ENCODE peak calls at places on chromosomes 5 and 9, in five cellular contexts. One of them, this sample, is unnamed.

GRCh38 chr5:34717426-34718327 is 61.5 kb downstream of the RAI14 start:
- DNase-seq in ovary: no peak
- DNase-seq in pancreas: no peak
- DNase-seq in A549: peak; percentile 47
- DNase-seq in K562: no peak
- DNase-seq in this sample: no peak

GRCh38 chr5:5981562-5981961 is 396.8 kb downstream of the MED10 start:
- DNase-seq in ovary: no peak
- DNase-seq in pancreas: no peak
- DNase-seq in A549: no peak
- DNase-seq in K562: no peak
- DNase-seq in this sample: no peak

GRCh38 chr5:58012801-58013315 is 447.0 kb downstream of the PLK2 start:
- DNase-seq in ovary: no peak
- DNase-seq in pancreas: no peak
- DNase-seq in A549: no peak
- DNase-seq in K562: no peak
- DNase-seq in this sample: no peak

GRCh38 chr5:157086751-157087359 is 22.0 kb downstream of the HAVCR2 start:
- DNase-seq in A549: no peak
- DNase-seq in pancreas: no peak
- DNase-seq in ovary: no peak
- DNase-seq in K562: no peak
- DNase-seq in this sample: no peak

GRCh38 chr9:110742741-110743371 is 74.3 kb downstream of the MUSK start:
- DNase-seq in K562: no peak
- DNase-seq in ovary: peak; percentile 13
- DNase-seq in pancreas: no peak
- DNase-seq in A549: no peak
- DNase-seq in this sample: no peak

GRCh38 chr5:157335534-157336422 is 69.9 kb downstream of the CYFIP2 start:
- DNase-seq in K562: no peak
- DNase-seq in A549: no peak
- DNase-seq in ovary: no peak
- DNase-seq in pancreas: no peak
- DNase-seq in this sample: no peak

GRCh38 chr9:89311346-89312153 is 555 bp downstream of the CKS2 start:
- DNase-seq in ovary: no peak
- DNase-seq in A549: no peak
- DNase-seq in pancreas: no peak
- DNase-seq in K562: peak; percentile 66
- DNase-seq in this sample: peak; percentile 74

GRCh38 chr5:145856285-145856818 is 16.5 kb downstream of the GRXCR2 start:
- DNase-seq in A549: no peak
- DNase-seq in ovary: peak; percentile 51
- DNase-seq in pancreas: peak; percentile 18
- DNase-seq in K562: no peak
- DNase-seq in this sample: peak; percentile 40

GRCh38 chr5:56123531-56124243 is 109.4 kb downstream of the ANKRD55 start:
- DNase-seq in A549: peak; percentile 99
- DNase-seq in ovary: peak; percentile 83
- DNase-seq in pancreas: peak; percentile 62
- DNase-seq in K562: peak; percentile 93
- DNase-seq in this sample: peak; percentile 27

GRCh38 chr9:37787059-37787458 is 2.2 kb upstream of the EXOSC3 start:
- DNase-seq in pancreas: no peak
- DNase-seq in ovary: no peak
- DNase-seq in K562: no peak
- DNase-seq in A549: no peak
- DNase-seq in this sample: no peak

GRCh38 chr5:60822285-60822556 is 21.8 kb downstream of the ELOVL7 start:
- DNase-seq in ovary: no peak
- DNase-seq in pancreas: no peak
- DNase-seq in A549: no peak
- DNase-seq in K562: no peak
- DNase-seq in this sample: no peak

GRCh38 chr5:66814146-66814991 is 218.2 kb downstream of the MAST4 start:
- DNase-seq in A549: peak; percentile 66
- DNase-seq in K562: peak; percentile 46
- DNase-seq in pancreas: no peak
- DNase-seq in ovary: no peak
- DNase-seq in this sample: no peak

GRCh38 chr5:56215019-56215830 is 17.9 kb downstream of the ANKRD55 start:
- DNase-seq in pancreas: no peak
- DNase-seq in K562: no peak
- DNase-seq in A549: no peak
- DNase-seq in ovary: no peak
- DNase-seq in this sample: no peak

GRCh38 chr5:115227281-115227680 is 35.4 kb downstream of the PGGT1B start:
- DNase-seq in pancreas: no peak
- DNase-seq in ovary: no peak
- DNase-seq in A549: no peak
- DNase-seq in K562: no peak
- DNase-seq in this sample: no peak

GRCh38 chr9:78133751-78134150 is 102.1 kb upstream of the CEP78 start:
- DNase-seq in A549: no peak
- DNase-seq in pancreas: no peak
- DNase-seq in ovary: no peak
- DNase-seq in K562: no peak
- DNase-seq in this sample: no peak

DNA sequence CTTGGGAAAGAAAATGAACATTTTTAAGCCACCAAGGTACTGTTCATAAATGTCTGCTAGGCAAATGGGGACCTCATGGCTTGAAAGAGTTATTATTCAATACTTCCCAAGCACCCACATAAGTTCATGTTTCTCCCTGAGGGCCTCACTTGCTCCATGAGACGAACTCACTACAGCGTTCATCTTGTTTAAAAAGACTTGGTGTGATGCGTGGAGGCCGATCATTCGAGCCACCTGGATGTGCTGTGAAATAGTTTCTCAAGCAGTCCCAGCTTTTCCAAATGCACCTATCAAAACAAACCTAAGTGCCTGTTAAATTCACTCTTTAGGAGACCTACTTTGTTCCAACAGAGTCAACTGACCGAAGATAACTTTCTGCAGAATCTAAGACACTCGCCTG is 103.2 kb downstream of the LHFPL2 start:
- DNase-seq in K562: no peak
- DNase-seq in A549: no peak
- DNase-seq in ovary: no peak
- DNase-seq in pancreas: no peak
- DNase-seq in this sample: no peak
- H3K4me1 ChIP-seq in K562: no peaks in the 10 kb centered on the region
- H3K4me1 ChIP-seq in A549: peaks cover 16% of the 10 kb centered on the region
- H3K4me1 ChIP-seq in ovary: peaks cover 21% of the 10 kb centered on the region
- H3K4me1 ChIP-seq in pancreas: no peaks in the 10 kb centered on the region
- H3K4me1 ChIP-seq in this sample: no peaks in the 10 kb centered on the region

GRCh38 chr5:1346627-1347440 is 1.9 kb upstream of the CLPTM1L start:
- DNase-seq in K562: no peak
- DNase-seq in A549: no peak
- DNase-seq in ovary: no peak
- DNase-seq in pancreas: no peak
- DNase-seq in this sample: no peak
- H3K4me1 ChIP-seq in K562: peaks cover 34% of the 10 kb centered on the region
- H3K4me1 ChIP-seq in A549: peaks cover 19% of the 10 kb centered on the region
- H3K4me1 ChIP-seq in ovary: peaks cover 9% of the 10 kb centered on the region
- H3K4me1 ChIP-seq in pancreas: peaks cover 8% of the 10 kb centered on the region
- H3K4me1 ChIP-seq in this sample: peaks cover 14% of the 10 kb centered on the region

DNA sequence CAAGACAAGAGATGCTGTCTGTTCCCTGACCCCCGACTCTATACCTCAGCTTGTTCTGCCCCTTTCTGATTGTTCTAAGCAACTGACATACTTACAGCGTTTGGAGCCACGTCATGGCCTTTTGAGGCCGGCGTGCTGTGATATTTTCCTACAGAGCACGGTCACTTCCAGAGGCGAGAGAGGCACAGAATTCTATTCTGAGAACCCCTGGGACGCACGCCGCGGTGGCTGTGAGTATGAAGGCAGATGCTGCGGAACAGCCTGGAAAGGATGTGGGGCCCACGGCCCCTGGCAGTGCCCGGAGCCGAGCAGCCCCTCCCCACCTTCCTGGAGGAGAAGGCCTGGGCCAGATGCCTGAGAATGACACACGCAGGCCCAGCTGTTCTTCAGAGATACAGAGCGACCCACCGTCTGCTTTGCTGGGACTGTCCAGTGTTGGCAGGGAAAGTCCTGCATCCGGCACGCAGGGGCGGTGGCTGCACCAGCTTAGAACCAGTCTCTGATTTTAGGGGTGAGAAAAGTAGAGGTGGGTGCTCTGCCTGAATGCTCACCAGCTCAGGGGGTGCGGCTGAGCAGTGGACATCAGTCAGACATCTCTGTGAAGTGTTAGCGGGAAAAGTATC is 116.6 kb upstream of the LPCAT1 start:
- DNase-seq in A549: no peak
- DNase-seq in pancreas: no peak
- DNase-seq in ovary: no peak
- DNase-seq in K562: no peak
- DNase-seq in this sample: no peak
- H3K4me1 ChIP-seq in A549: peaks cover 4% of the 10 kb centered on the region
- H3K4me1 ChIP-seq in pancreas: no peaks in the 10 kb centered on the region
- H3K4me1 ChIP-seq in ovary: peaks cover 2% of the 10 kb centered on the region
- H3K4me1 ChIP-seq in K562: peaks cover 44% of the 10 kb centered on the region
- H3K4me1 ChIP-seq in this sample: peaks cover 4% of the 10 kb centered on the region

GRCh38 chr5:95080026-95080425 is 204.9 kb downstream of the MCTP1 start:
- DNase-seq in K562: no peak
- DNase-seq in ovary: no peak
- DNase-seq in A549: no peak
- DNase-seq in pancreas: no peak
- DNase-seq in this sample: no peak
- H3K4me1 ChIP-seq in K562: no peaks in the 10 kb centered on the region
- H3K4me1 ChIP-seq in ovary: no peaks in the 10 kb centered on the region
- H3K4me1 ChIP-seq in A549: peaks cover 37% of the 10 kb centered on the region
- H3K4me1 ChIP-seq in pancreas: no peaks in the 10 kb centered on the region
- H3K4me1 ChIP-seq in this sample: no peaks in the 10 kb centered on the region

GRCh38 chr5:124643306-124643705 is 103.1 kb downstream of the ZNF608 start:
- DNase-seq in K562: no peak
- DNase-seq in pancreas: no peak
- DNase-seq in A549: no peak
- DNase-seq in ovary: no peak
- DNase-seq in this sample: no peak

GRCh38 chr5:124644582-124644981 is 101.9 kb downstream of the ZNF608 start:
- DNase-seq in A549: no peak
- DNase-seq in pancreas: no peak
- DNase-seq in ovary: no peak
- DNase-seq in K562: no peak
- DNase-seq in this sample: no peak

GRCh38 chr5:124642148-124642547 is 104.3 kb downstream of the ZNF608 start:
- DNase-seq in A549: no peak
- DNase-seq in ovary: no peak
- DNase-seq in K562: no peak
- DNase-seq in pancreas: no peak
- DNase-seq in this sample: no peak

GRCh38 chr5:124645396-124645795 is 101.0 kb downstream of the ZNF608 start:
- DNase-seq in pancreas: no peak
- DNase-seq in K562: no peak
- DNase-seq in ovary: no peak
- DNase-seq in A549: no peak
- DNase-seq in this sample: no peak

GRCh38 chr5:124644138-124644537 is 102.3 kb downstream of the ZNF608 start:
- DNase-seq in pancreas: no peak
- DNase-seq in A549: no peak
- DNase-seq in ovary: no peak
- DNase-seq in K562: peak; percentile 64
- DNase-seq in this sample: no peak
- H3K4me1 ChIP-seq in pancreas: peaks cover 11% of the 10 kb centered on the region
- H3K4me1 ChIP-seq in A549: peaks cover 14% of the 10 kb centered on the region
- H3K4me1 ChIP-seq in ovary: peaks cover 1% of the 10 kb centered on the region
- H3K4me1 ChIP-seq in K562: peaks cover 4% of the 10 kb centered on the region
- H3K4me1 ChIP-seq in this sample: peaks cover 5% of the 10 kb centered on the region

DNA sequence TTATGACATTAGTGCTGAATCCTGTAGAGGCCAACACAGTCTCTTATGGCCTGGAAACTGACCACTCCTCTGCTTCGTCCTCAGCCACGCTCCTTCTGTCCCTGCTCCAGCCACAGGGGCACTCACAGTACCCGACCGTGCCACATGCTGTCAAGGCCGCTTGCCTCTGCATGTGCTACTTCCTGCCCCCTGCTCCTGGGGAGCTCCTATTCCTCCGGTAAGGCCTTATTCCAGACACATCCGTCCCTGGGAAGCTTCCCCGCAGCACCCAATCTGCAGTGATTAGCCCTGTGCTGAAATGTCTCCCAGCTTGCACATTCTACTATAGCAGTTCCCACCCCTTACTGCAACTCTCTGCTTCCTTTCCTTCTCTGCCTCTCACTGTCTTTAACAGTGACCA is 187.5 kb downstream of the CRB2 start:
- DNase-seq in ovary: no peak
- DNase-seq in pancreas: no peak
- DNase-seq in A549: no peak
- DNase-seq in K562: no peak
- DNase-seq in this sample: no peak
- H3K4me1 ChIP-seq in ovary: no peaks in the 10 kb centered on the region
- H3K4me1 ChIP-seq in pancreas: no peaks in the 10 kb centered on the region
- H3K4me1 ChIP-seq in A549: no peaks in the 10 kb centered on the region
- H3K4me1 ChIP-seq in K562: no peaks in the 10 kb centered on the region
- H3K4me1 ChIP-seq in this sample: no peaks in the 10 kb centered on the region

GRCh38 chr9:114396558-114397218 is 8.9 kb upstream of the AKNA start:
- DNase-seq in ovary: peak; percentile 78
- DNase-seq in K562: no peak
- DNase-seq in pancreas: no peak
- DNase-seq in A549: peak; percentile 25
- DNase-seq in this sample: no peak
- H3K4me1 ChIP-seq in ovary: peaks cover 14% of the 10 kb centered on the region
- H3K4me1 ChIP-seq in K562: peaks cover 21% of the 10 kb centered on the region
- H3K4me1 ChIP-seq in pancreas: peaks cover 11% of the 10 kb centered on the region
- H3K4me1 ChIP-seq in A549: peaks cover 15% of the 10 kb centered on the region
- H3K4me1 ChIP-seq in this sample: peaks cover 61% of the 10 kb centered on the region

DNA sequence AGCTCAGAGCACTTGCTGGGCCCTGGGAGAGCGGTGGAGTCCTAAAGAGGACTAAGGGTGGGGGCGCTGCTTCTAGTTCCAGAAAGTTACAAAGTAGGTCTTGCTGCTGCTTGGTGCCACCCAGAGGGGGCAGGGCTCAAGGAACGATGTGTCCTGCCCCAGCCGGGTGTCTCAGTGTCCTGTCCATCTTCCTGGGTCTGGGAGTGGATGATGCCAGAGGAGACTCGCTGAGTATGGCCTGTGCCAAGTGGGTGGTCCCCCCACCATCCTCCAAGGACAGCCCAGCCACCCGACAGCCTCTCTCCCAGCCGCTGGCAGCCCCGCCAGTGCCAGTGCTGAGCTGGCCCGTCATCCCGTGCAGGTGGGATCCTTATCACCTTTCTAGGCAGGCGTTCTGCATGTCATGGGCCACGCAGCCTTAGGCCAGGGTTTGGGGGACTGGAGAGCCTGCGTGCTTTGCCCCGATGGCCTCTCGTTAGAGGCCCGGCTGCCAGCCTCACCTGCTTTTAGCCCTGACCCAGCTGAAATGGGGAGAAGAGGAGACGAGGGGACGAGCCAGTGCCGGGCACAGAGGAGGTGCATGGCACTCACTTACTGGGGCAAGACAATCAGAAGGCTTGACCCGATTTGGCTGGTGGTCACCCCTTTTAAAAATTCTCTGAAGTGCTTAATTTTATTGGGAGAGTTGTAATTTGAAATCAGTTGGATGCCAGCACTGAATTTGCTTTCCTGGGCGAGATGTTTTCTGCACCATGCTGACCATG is 5.6 kb downstream of the WNK2 start:
- DNase-seq in pancreas: no peak
- DNase-seq in K562: no peak
- DNase-seq in A549: no peak
- DNase-seq in ovary: no peak
- DNase-seq in this sample: no peak
- H3K4me1 ChIP-seq in pancreas: peaks cover 49% of the 10 kb centered on the region
- H3K4me1 ChIP-seq in K562: peaks cover 13% of the 10 kb centered on the region
- H3K4me1 ChIP-seq in A549: peaks cover 2% of the 10 kb centered on the region
- H3K4me1 ChIP-seq in ovary: peaks cover 2% of the 10 kb centered on the region
- H3K4me1 ChIP-seq in this sample: peaks cover 25% of the 10 kb centered on the region

GRCh38 chr5:33363537-33363936 is 77.2 kb upstream of the TARS1 start:
- DNase-seq in pancreas: no peak
- DNase-seq in K562: no peak
- DNase-seq in ovary: no peak
- DNase-seq in A549: no peak
- DNase-seq in this sample: no peak
- H3K4me1 ChIP-seq in pancreas: no peaks in the 10 kb centered on the region
- H3K4me1 ChIP-seq in K562: no peaks in the 10 kb centered on the region
- H3K4me1 ChIP-seq in ovary: peaks cover 10% of the 10 kb centered on the region
- H3K4me1 ChIP-seq in A549: no peaks in the 10 kb centered on the region
- H3K4me1 ChIP-seq in this sample: no peaks in the 10 kb centered on the region